ENCODE peak calls at places on chromosome 21, in four cellular contexts. C, R, L and U are unnamed samples.

GRCh38 chr21:17585875-17586450 is 26.7 kb downstream of the BTG3 start:
- DNase-seq in C (no peak), R (peak; percentile 28), L (no peak), U (no peak)

GRCh38 chr21:45763074-45763473 is 119.5 kb downstream of the PCBP3 start:
- DNase-seq in C (no peak), R (no peak), L (no peak), U (no peak)

GRCh38 chr21:45836268-45836655 is 145.3 kb upstream of the COL6A1 start:
- DNase-seq in C (no peak), R (no peak), L (no peak), U (peak; percentile 50)

GRCh38 chr21:35737899-35738341 is 322.4 kb downstream of the SETD4 start:
- DNase-seq in C (no peak), R (peak; percentile 33), L (no peak), U (peak; percentile 75)

GRCh38 chr21:31397939-31398338 is 53.9 kb upstream of the TIAM1 start:
- DNase-seq in C (no peak), R (no peak), L (no peak), U (no peak)

GRCh38 chr21:31675960-31676359 is 16.5 kb downstream of the SOD1 start:
- DNase-seq in C (no peak), R (no peak), L (no peak), U (no peak)

GRCh38 chr21:17523007-17523451 is 10.2 kb downstream of the CXADR start:
- DNase-seq in C (peak; percentile 60), R (no peak), L (no peak), U (no peak)

GRCh38 chr21:29677326-29677725 is 262.5 kb downstream of the GRIK1 start:
- DNase-seq in C (no peak), R (no peak), L (no peak), U (no peak)

GRCh38 chr21:29231781-29232548 is 66.8 kb upstream of the BACH1 start:
- DNase-seq in C (no peak), R (no peak), L (no peak), U (no peak)

GRCh38 chr21:15788847-15789548 is 59.2 kb downstream of the USP25 start:
- DNase-seq in C (no peak), R (no peak), L (no peak), U (no peak)

GRCh38 chr21:33403786-33404571 is 766 bp downstream of the IFNGR2 start:
- DNase-seq in C (peak; percentile 73), R (peak; percentile 62), L (no peak), U (peak; percentile 92)

GRCh38 chr21:17769049-17769845 is 49.9 kb downstream of the C21orf91 start:
- DNase-seq in C (no peak), R (no peak), L (no peak), U (no peak)

GRCh38 chr21:33047231-33047630 is 21.5 kb downstream of the OLIG2 start:
- DNase-seq in C (peak; percentile 26), R (no peak), L (no peak), U (no peak)

GRCh38 chr21:33395866-33396265 is 7.3 kb upstream of the IFNGR2 start:
- DNase-seq in C (no peak), R (no peak), L (no peak), U (no peak)

DNA sequence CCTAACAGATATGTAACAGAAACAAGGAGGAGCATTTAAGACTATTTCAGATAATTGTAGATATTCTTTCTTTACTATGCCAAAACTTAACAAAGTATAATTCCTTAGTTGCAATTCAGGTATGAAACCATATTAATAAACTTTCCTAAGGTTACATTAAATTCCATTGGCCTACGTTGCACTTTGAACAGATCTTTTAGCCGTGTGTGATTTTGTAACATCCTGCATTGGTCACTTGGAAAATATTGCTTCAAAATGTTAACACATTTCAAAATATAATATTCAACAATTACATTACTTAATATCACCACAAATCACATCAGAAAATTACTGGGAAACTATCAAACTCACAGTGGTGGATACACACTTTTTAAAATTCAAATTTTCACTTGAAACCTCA is 20.2 kb downstream of the ETS2 start:
- DNase-seq in C (no peak), R (no peak), L (no peak), U (no peak)
- H3K27ac ChIP-seq in C (peak overlapping the region; percentile 97), R (no peak overlapping the region), L (no peak overlapping the region), U (no peak overlapping the region)

GRCh38 chr21:41641510-41641815 is 125.4 kb downstream of the RIPK4 start:
- DNase-seq in C (no peak), R (no peak), L (no peak), U (no peak)
- H3K27ac ChIP-seq in C (no peak overlapping the region), R (peak overlapping the region; percentile 59), L (peak overlapping the region; percentile 73), U (peak overlapping the region; percentile 61)

DNA sequence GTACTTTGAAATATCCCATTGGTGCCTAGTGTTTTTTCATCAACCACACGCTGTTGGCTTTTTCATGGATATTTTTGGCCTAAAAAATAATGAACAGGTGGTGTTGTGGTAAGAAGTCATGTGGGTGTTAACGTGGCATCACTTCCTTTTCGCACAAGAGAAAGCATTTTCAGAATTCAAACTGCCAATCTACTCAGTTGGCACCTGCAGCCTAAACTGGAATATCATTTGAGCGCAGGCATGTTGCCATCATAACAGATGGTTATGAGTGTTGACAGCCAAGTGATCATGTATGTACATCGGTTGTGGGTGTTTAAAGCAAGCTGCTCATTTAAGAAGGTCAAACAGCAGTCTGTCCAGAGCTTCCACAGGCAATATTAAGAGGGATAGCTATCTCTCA is 1963.0 kb downstream of the NCAM2 start:
- DNase-seq in C (no peak), R (no peak), L (no peak), U (no peak)
- H3K27ac ChIP-seq in C (no peak overlapping the region), R (no peak overlapping the region), L (no peak overlapping the region), U (no peak overlapping the region)

DNA sequence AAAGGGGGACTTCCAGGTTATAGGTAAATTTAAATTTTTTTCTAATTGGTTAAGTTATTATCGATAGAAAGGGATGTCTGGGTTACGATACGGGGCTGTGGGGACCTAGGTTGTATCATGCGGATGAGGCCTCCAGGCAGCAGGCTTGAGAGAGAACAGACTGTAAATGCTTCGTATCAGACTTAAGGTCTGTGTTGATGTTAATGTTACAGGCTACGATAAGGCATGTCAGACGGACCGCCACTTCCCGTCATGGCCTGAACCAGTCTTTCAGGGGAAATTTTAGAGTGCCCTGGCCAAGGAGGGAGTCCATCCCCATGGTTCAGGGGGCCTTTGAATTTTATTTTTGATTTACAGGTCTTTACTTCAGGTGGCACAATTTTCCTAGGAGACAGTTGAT is 16.7 kb downstream of the ABCG1 start:
- DNase-seq in C (no peak), R (no peak), L (no peak), U (no peak)
- H3K27ac ChIP-seq in C (peak overlapping the region; percentile 67), R (peak overlapping the region; percentile 65), L (peak overlapping the region; percentile 77), U (no peak overlapping the region)

GRCh38 chr21:44458971-44459711 is 3.8 kb downstream of the LRRC3 start:
- DNase-seq in C (no peak), R (no peak), L (no peak), U (no peak)
- H3K27ac ChIP-seq in C (peak overlapping the region; percentile 97), R (no peak overlapping the region), L (no peak overlapping the region), U (no peak overlapping the region)

GRCh38 chr21:37146320-37147225 is 73.5 kb downstream of the TTC3 start:
- DNase-seq in C (no peak), R (no peak), L (no peak), U (no peak)
- H3K27ac ChIP-seq in C (no peak overlapping the region), R (no peak overlapping the region), L (no peak overlapping the region), U (peak overlapping the region; percentile 43)

GRCh38 chr21:26091480-26092018 is 79.0 kb downstream of the APP start:
- DNase-seq in C (no peak), R (no peak), L (no peak), U (no peak)

GRCh38 chr21:26089730-26090129 is 80.8 kb downstream of the APP start:
- DNase-seq in C (no peak), R (no peak), L (no peak), U (no peak)

GRCh38 chr21:26095131-26095530 is 75.4 kb downstream of the APP start:
- DNase-seq in C (no peak), R (no peak), L (no peak), U (no peak)

GRCh38 chr21:26096494-26096893 is 74.1 kb downstream of the APP start:
- DNase-seq in C (no peak), R (no peak), L (no peak), U (no peak)

GRCh38 chr21:26093094-26093493 is 77.5 kb downstream of the APP start:
- DNase-seq in C (no peak), R (no peak), L (no peak), U (no peak)
- H3K27ac ChIP-seq in C (no peak overlapping the region), R (no peak overlapping the region), L (no peak overlapping the region), U (no peak overlapping the region)

DNA sequence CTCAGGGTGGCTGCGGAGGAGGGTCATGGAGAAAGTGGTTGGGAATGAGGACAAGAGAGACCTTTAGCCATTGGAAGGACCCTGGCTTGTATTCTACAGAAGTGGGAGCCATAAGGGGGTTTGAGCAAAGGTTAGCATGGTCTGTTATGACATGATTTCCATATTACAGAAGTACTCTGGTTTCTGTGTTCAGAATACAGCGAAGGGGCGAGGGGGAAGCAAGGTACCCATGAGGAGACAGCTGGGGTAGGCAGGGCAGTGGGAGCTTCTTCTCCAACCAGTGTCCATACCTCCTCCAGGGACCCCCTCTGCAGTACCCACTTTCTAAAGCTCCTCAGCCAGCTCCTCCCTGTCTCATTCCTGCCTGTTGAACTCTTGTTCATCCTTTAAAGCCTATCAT is 21.9 kb upstream of the KCNE1 start:
- DNase-seq in C (no peak), R (no peak), L (no peak), U (no peak)
- H3K27ac ChIP-seq in C (no peak overlapping the region), R (no peak overlapping the region), L (no peak overlapping the region), U (no peak overlapping the region)

DNA sequence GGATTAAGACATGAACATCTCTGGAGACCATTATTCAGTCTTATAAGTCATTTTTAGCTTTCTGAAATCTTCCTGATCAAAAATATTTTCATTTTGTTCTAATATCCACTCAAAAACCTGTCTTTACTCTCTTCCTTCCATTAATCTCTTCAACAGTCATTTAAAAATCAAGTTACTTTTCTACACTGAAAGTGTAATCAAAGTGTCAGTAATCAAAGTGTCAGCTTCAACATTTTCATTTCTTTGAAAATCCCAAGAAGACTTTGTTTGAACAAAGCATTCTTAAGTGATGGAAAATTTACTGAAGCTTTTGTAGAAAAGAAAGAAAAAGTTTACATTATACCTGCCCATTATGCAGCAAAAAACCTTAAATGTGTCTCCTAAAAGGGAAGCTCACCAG is 261.0 kb upstream of the NCAM2 start:
- DNase-seq in C (no peak), R (no peak), L (no peak), U (no peak)
- H3K27ac ChIP-seq in C (no peak overlapping the region), R (no peak overlapping the region), L (no peak overlapping the region), U (no peak overlapping the region)